ENCODE peak calls at places on chromosomes 3 and 15, in seven cellular contexts. One of them, this sample, is unnamed.

GRCh38 chr15:89656116-89656815 is 999 bp upstream of the KIF7 start:
- DNase-seq in HT-29: no peak
- DNase-seq in neural progenitor cell: no peak
- DNase-seq in CD8-positive, alpha-beta memory T cell: no peak
- DNase-seq in Ammon's horn: no peak
- DNase-seq in ACHN: no peak
- DNase-seq in A673: no peak
- DNase-seq in this sample: peak; percentile 35

GRCh38 chr15:95669146-95669922 is 661.2 kb upstream of the NR2F2 start:
- DNase-seq in HT-29: no peak
- DNase-seq in neural progenitor cell: peak; percentile 25
- DNase-seq in CD8-positive, alpha-beta memory T cell: no peak
- DNase-seq in Ammon's horn: no peak
- DNase-seq in ACHN: no peak
- DNase-seq in A673: no peak
- DNase-seq in this sample: no peak

GRCh38 chr3:111904376-111905241 is 45.5 kb downstream of the PHLDB2 start:
- DNase-seq in HT-29: peak; percentile 48
- DNase-seq in neural progenitor cell: no peak
- DNase-seq in CD8-positive, alpha-beta memory T cell: no peak
- DNase-seq in Ammon's horn: no peak
- DNase-seq in ACHN: peak; percentile 90
- DNase-seq in A673: peak; percentile 72
- DNase-seq in this sample: no peak

GRCh38 chr3:139935071-139935865 is at the start of gene CLSTN2:
- DNase-seq in HT-29: no peak
- DNase-seq in neural progenitor cell: peak; percentile 92
- DNase-seq in CD8-positive, alpha-beta memory T cell: no peak
- DNase-seq in Ammon's horn: peak; percentile 88
- DNase-seq in ACHN: peak; percentile 57
- DNase-seq in A673: peak; percentile 82
- DNase-seq in this sample: no peak

GRCh38 chr15:62758126-62758951 is 284.2 kb upstream of the TPM1 start:
- DNase-seq in HT-29: no peak
- DNase-seq in neural progenitor cell: peak; percentile 72
- DNase-seq in CD8-positive, alpha-beta memory T cell: no peak
- DNase-seq in Ammon's horn: peak; percentile 47
- DNase-seq in ACHN: peak; percentile 64
- DNase-seq in A673: peak; percentile 35
- DNase-seq in this sample: peak; percentile 47

GRCh38 chr15:48748535-48748934 is 62.3 kb downstream of the CEP152 start:
- DNase-seq in HT-29: no peak
- DNase-seq in neural progenitor cell: no peak
- DNase-seq in CD8-positive, alpha-beta memory T cell: no peak
- DNase-seq in Ammon's horn: no peak
- DNase-seq in ACHN: no peak
- DNase-seq in A673: no peak
- DNase-seq in this sample: no peak

GRCh38 chr3:88433572-88433971 is 283.8 kb downstream of the C3orf38 start:
- DNase-seq in HT-29: no peak
- DNase-seq in neural progenitor cell: no peak
- DNase-seq in CD8-positive, alpha-beta memory T cell: no peak
- DNase-seq in Ammon's horn: peak; percentile 54
- DNase-seq in ACHN: no peak
- DNase-seq in A673: peak; percentile 5
- DNase-seq in this sample: no peak

GRCh38 chr3:185549111-185549510 is 3.3 kb downstream of the LIPH start:
- DNase-seq in HT-29: peak; percentile 85
- DNase-seq in neural progenitor cell: no peak
- DNase-seq in CD8-positive, alpha-beta memory T cell: no peak
- DNase-seq in Ammon's horn: peak; percentile 51
- DNase-seq in ACHN: peak; percentile 76
- DNase-seq in A673: peak; percentile 92
- DNase-seq in this sample: peak; percentile 66

GRCh38 chr15:86558252-86558651 is 478.6 kb downstream of the AGBL1 start:
- DNase-seq in HT-29: no peak
- DNase-seq in neural progenitor cell: peak; percentile 37
- DNase-seq in CD8-positive, alpha-beta memory T cell: no peak
- DNase-seq in Ammon's horn: no peak
- DNase-seq in ACHN: no peak
- DNase-seq in A673: no peak
- DNase-seq in this sample: no peak

GRCh38 chr3:52326976-52327375 is 10.9 kb downstream of the DNAH1 start:
- DNase-seq in HT-29: no peak
- DNase-seq in neural progenitor cell: no peak
- DNase-seq in CD8-positive, alpha-beta memory T cell: no peak
- DNase-seq in Ammon's horn: no peak
- DNase-seq in ACHN: no peak
- DNase-seq in A673: no peak
- DNase-seq in this sample: no peak

This sample was measured in H54.